ENCODE peak calls at places on chromosome 9, in eight cellular contexts. R, S, L, U, Z, H, T and C are unnamed samples.

GRCh38 chr9:121233906-121234901 is 32.5 kb upstream of the RAB14 start:
- DNase-seq in R (peak), S (no peak), L (no peak), U (no peak), Z (no peak), H (no peak), T (peak), C (no peak)

GRCh38 chr9:112002131-112002846 is 105.7 kb downstream of the UGCG start:
- DNase-seq in R (no peak), S (no peak), L (no peak), U (no peak), Z (no peak), H (no peak), T (no peak), C (no peak)

GRCh38 chr9:106784076-106784475 is 78.9 kb upstream of the ZNF462 start:
- DNase-seq in R (no peak), S (no peak), L (no peak), U (no peak), Z (no peak), H (no peak), T (no peak), C (no peak)

GRCh38 chr9:37096628-37097027 is 23.7 kb upstream of the ZCCHC7 start:
- DNase-seq in R (no peak), S (no peak), L (no peak), U (no peak), Z (no peak), H (no peak), T (no peak), C (no peak)

GRCh38 chr9:35656841-35657326 is 935 bp downstream of the RMRP start:
- DNase-seq in R (no peak), S (peak), L (no peak), U (no peak), Z (no peak), H (no peak), T (no peak), C (no peak)

GRCh38 chr9:37271679-37272078 is 150.8 kb upstream of the GRHPR start:
- DNase-seq in R (no peak), S (no peak), L (no peak), U (no peak), Z (no peak), H (no peak), T (no peak), C (no peak)

GRCh38 chr9:32581512-32582143 is 8.7 kb upstream of the NDUFB6 start:
- DNase-seq in R (peak), S (no peak), L (no peak), U (peak), Z (no peak), H (peak), T (peak), C (peak)

GRCh38 chr9:120289990-120290925 is 289.7 kb downstream of the CDK5RAP2 start:
- DNase-seq in R (no peak), S (no peak), L (no peak), U (peak), Z (no peak), H (no peak), T (no peak), C (no peak)

DNA sequence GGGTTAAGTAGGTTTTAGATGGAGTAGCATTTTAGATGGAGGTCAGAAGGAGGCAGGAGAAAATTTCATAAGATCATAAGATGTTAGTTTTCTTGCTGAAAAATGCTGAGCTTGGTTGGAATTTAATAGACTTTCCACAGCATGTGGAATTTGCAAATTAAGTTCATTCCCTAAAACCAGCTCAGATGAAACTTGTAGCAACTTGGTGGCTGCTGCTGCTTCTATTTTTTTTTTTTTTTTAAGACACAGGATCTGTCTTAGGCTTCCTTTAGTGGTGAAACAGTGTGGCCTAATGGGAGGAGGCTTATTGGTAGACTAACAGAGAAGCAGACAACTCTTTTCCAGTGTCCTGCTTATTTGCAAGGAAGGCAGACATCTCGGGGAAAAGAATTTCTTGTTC is 154.5 kb downstream of the AOPEP start:
- DNase-seq in R (no peak), S (no peak), L (no peak), U (no peak), Z (no peak), H (no peak), T (no peak), C (no peak)
- TF ChIP-seq CTCF in R (no peak), S (no peak), L (no peak), U (no peak), Z (no peak), H (no peak), T (no peak), C (no peak)

GRCh38 chr9:34124923-34125322 is 1.6 kb downstream of the DCAF12 start:
- DNase-seq in R (peak), S (no peak), L (no peak), U (no peak), Z (no peak), H (no peak), T (peak), C (no peak)

GRCh38 chr9:34126207-34127034 is at the start of gene DCAF12:
- DNase-seq in R (peak), S (peak), L (peak), U (peak), Z (peak), H (peak), T (peak), C (peak)

GRCh38 chr9:34124103-34124502 is 2.4 kb downstream of the DCAF12 start:
- DNase-seq in R (no peak), S (no peak), L (no peak), U (no peak), Z (no peak), H (no peak), T (no peak), C (no peak)

GRCh38 chr9:34127035-34127948 is 794 bp upstream of the DCAF12 start:
- DNase-seq in R (no peak), S (no peak), L (no peak), U (no peak), Z (no peak), H (no peak), T (no peak), C (no peak)

DNA sequence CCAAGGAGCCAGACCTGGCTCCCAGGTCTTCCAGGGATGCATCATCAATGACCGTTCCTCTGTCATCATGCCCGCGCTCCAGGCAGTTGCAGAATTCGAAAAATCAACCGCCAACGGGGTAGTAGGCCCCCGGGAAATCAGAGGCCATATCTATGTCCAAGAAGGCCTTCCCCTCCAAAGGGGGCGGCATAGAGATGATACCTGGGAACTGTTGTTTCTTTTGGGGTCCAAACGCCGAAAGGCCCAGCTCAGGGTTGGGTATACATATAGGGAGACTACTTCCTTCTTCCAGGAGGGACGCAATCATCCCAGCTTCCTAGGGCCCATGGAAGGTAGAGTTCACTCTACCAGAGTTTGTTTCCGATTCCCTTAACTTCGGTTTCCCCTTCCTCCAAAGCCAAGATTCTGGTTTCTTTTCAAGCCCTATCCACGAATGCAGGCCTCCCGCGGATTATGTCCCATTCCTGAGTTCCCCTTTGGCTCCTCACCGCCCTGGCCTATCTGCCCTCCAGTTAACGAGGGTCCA is 754 bp downstream of the DCAF12 start:
- DNase-seq in R (peak), S (no peak), L (no peak), U (peak), Z (no peak), H (peak), T (peak), C (no peak)
- TF ChIP-seq CTCF in R (no peak), S (no peak), L (no peak), U (peak), Z (no peak), H (no peak), T (peak), C (no peak)

DNA sequence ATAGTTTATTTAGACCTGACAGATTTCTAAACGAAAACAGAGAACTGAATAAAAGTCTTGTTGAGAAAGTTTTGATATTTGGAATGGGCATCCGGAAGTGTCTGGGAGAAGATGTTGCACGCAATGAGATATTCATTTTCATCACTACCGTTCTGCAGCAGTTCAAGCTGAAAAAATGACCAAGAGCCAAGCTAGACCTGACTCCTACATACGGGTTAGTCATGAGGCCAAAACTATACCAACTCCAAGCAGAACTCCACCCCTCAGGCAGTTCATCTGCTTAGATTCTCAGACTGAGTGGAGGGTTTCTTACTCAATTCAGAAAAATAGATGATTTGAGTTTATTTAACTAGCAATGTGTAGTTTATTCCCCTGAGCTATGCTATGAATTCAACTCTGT is 95.4 kb upstream of the ANXA1 start:
- DNase-seq in R (no peak), S (no peak), L (no peak), U (no peak), Z (no peak), H (no peak), T (no peak), C (no peak)
- TF ChIP-seq CTCF in R (no peak), S (no peak), L (no peak), U (no peak), Z (no peak), H (no peak), T (no peak), C (no peak)

DNA sequence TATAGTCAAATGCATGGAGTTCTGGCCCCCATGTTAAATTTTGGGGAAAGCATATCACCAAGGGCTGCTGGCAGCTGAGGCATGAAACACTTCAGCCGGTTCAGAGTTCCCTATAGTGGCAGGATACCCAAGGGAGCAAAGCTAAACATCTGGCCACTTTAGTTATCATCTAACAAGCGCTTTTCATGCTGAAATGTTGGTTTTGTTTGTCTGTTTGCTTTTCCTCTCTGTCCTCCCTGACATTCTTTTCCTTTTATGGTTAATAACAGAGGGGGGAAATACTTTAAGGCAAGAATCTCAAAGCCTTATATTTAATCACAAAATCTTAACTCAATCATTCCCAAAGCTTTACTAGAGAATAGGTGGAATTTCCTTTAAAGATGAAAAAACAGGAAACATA is 11.9 kb downstream of the APBA1 start:
- DNase-seq in R (no peak), S (no peak), L (no peak), U (no peak), Z (no peak), H (no peak), T (no peak), C (no peak)
- TF ChIP-seq CTCF in R (no peak), S (no peak), L (no peak), U (no peak), Z (no peak), H (no peak), T (no peak), C (no peak)